ENCODE peak calls at places on chromosomes 12 and 14, in seven cellular contexts. H is GM20000, I is astrocyte of the cerebellum, Q is right atrium auricular region, C is GM06990, M is type B pancreatic cell, R is WTC11. B is an unnamed sample.

GRCh38 chr14:93018401-93018800 is 95.5 kb downstream of the CHGA start:
- DNase-seq in R (no peak), I (no peak), H (no peak), M (no peak), Q (no peak), C (no peak), B (no peak)

GRCh38 chr14:68680541-68681051 is 112.3 kb downstream of the ZFP36L1 start:
- DNase-seq in R (no peak), H (no peak), I (no peak), M (no peak), C (no peak), Q (no peak), B (no peak)

GRCh38 chr12:46946137-46946536 is 120.3 kb upstream of the SLC38A4 start:
- DNase-seq in R (no peak), I (no peak), H (no peak), Q (no peak), M (no peak), C (no peak), B (no peak)

GRCh38 chr12:96099986-96100385 is 64.6 kb upstream of the LTA4H start:
- DNase-seq in Q (no peak), H (no peak), M (no peak), C (no peak), I (no peak), R (no peak), B (no peak)

GRCh38 chr12:2004113-2004929 is at the start of gene DCP1B:
- DNase-seq in Q (peak; percentile 96), M (peak; percentile 96), H (peak; percentile 87), R (peak; percentile 99), I (peak; percentile 96), C (peak; percentile 95), B (peak; percentile 93)

GRCh38 chr14:64610049-64610746 is 60.4 kb downstream of the PPP1R36 start:
- DNase-seq in C (no peak), Q (no peak), R (no peak), I (no peak), M (no peak), H (no peak), B (no peak)

GRCh38 chr12:123063535-123063934 is 83.1 kb downstream of the ARL6IP4 start:
- DNase-seq in M (no peak), I (no peak), C (no peak), H (no peak), R (peak; percentile 76), Q (no peak), B (no peak)

GRCh38 chr12:89770391-89770790 is 61.8 kb upstream of the ATP2B1 start:
- DNase-seq in C (no peak), M (no peak), I (peak; percentile 44), Q (no peak), H (no peak), R (no peak), B (no peak)

GRCh38 chr12:11500222-11500860 is 105.0 kb upstream of the PRB2 start:
- DNase-seq in M (peak; percentile 96), I (peak; percentile 40), C (peak; percentile 61), H (peak; percentile 65), Q (peak; percentile 60), R (peak; percentile 95), B (peak; percentile 69)

GRCh38 chr14:104927901-104928300 is 3.2 kb downstream of the PLD4 start:
- DNase-seq in C (no peak), M (no peak), R (no peak), H (peak; percentile 16), Q (no peak), I (no peak), B (no peak)

GRCh38 chr12:31016057-31016456 is 57.6 kb upstream of the DDX11 start:
- DNase-seq in Q (no peak), C (no peak), M (peak; percentile 44), R (no peak), I (no peak), H (no peak), B (no peak)

GRCh38 chr12:6603095-6603567 is 4.0 kb downstream of the CHD4 start:
- DNase-seq in C (no peak), M (no peak), R (no peak), I (no peak), H (no peak), Q (peak; percentile 69), B (no peak)

GRCh38 chr12:72288911-72289310 is 16.7 kb downstream of the TRHDE start:
- DNase-seq in R (no peak), M (no peak), C (no peak), H (no peak), I (no peak), Q (no peak), B (no peak)

DNA sequence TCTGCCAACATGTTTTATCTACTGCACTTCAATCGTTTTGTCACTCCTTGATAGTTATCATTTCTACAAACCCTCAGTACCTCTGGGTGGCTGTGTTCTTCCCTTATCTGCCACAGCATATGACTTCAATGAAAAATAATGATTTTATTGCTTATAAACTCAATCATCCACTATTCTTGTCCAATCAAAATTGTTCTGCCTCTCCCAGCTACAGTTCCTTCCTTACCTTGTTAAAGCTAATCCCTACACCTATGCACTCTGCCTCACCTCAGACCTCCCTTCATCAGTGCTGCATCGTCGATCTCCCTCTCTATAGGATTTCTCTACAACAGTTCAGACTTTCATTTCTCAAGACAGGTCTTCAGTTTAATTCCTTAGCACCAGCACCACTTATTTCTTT is 58.8 kb downstream of the ERGIC2 start:
- DNase-seq in C (no peak), Q (no peak), R (no peak), M (no peak), H (no peak), I (no peak), B (no peak)
- TF ChIP-seq CTCF in C (no peak), Q (no peak), R (no peak), M (no peak), H (no peak), I (no peak), B (no peak)

GRCh38 chr14:58571256-58571655 is 66.5 kb upstream of the DACT1 start:
- DNase-seq in Q (no peak), M (no peak), H (no peak), R (no peak), C (no peak), I (no peak), B (no peak)

GRCh38 chr14:58572092-58572853 is 65.5 kb upstream of the DACT1 start:
- DNase-seq in Q (no peak), C (no peak), R (no peak), H (no peak), M (no peak), I (no peak), B (no peak)

GRCh38 chr14:58574623-58575022 is 63.1 kb upstream of the DACT1 start:
- DNase-seq in C (no peak), Q (no peak), I (no peak), M (no peak), R (no peak), H (no peak), B (no peak)
- TF ChIP-seq CTCF in C (peak; percentile 10), Q (no peak), I (no peak), M (no peak), R (no peak), H (no peak), B (peak; percentile 17)

GRCh38 chr12:131018808-131019397 is 65.2 kb downstream of the ADGRD1 start:
- DNase-seq in H (no peak), M (no peak), Q (no peak), R (no peak), I (no peak), C (no peak), B (no peak)
- TF ChIP-seq CTCF in H (no peak), M (no peak), Q (no peak), R (no peak), I (no peak), C (no peak), B (no peak)

DNA sequence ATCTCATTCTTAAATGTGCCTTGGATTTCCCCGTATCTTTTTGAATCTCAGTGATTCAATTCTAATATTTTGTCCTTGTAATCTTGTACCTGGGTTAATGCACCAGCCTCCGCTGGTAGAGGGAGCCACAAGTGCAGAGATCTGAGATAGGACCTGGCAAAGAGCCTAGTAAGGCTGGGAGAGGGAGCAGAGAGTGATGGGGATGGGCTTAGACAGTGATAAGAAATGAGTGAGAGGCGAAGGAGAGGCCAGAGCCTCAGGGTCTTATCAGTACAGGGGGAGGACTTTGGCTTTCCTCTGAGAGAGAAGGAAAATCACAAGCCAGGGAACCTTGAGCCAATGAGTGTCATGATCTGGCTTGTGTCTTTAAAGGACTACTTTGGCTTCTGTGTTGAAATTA is 30.5 kb upstream of the LMNTD1 start:
- DNase-seq in H (no peak), Q (peak; percentile 69), C (no peak), I (no peak), R (peak; percentile 27), M (no peak), B (no peak)
- TF ChIP-seq CTCF in H (no peak), Q (peak; percentile 29), C (no peak), I (peak; percentile 11), R (no peak), M (no peak), B (no peak)

B was measured in GM13976.